ENCODE peak calls at places on chromosomes 5 and 9, in six cellular contexts. P is glutamatergic neuron, A is GM20000, N is lower lobe of right lung, D is foreskin keratinocyte, L is IMR-90. T is an unnamed sample.

GRCh38 chr5:87541033-87541432 is 128.3 kb upstream of the CCNH start:
- DNase-seq in D (peak), P (no peak), A (no peak), L (peak), N (no peak), T (no peak)

GRCh38 chr5:180830253-180831138 is 27.9 kb upstream of the MGAT1 start:
- DNase-seq in L (peak), A (peak), P (peak), N (peak), D (no peak), T (no peak)

GRCh38 chr9:86821011-86821845 is 126.1 kb downstream of the GAS1 start:
- DNase-seq in A (no peak), P (no peak), L (peak), D (no peak), N (no peak), T (no peak)

GRCh38 chr5:31638748-31639418 is at the start of gene PDZD2:
- DNase-seq in N (peak), L (peak), A (peak), D (no peak), P (peak), T (peak)

GRCh38 chr9:113708821-113709713 is 167.0 kb upstream of the ZNF618 start:
- DNase-seq in P (no peak), L (no peak), D (no peak), A (no peak), N (no peak), T (no peak)

GRCh38 chr5:167950126-167950721 is 341.2 kb upstream of the WWC1 start:
- DNase-seq in D (peak), N (no peak), L (peak), A (no peak), P (no peak), T (no peak)

GRCh38 chr5:138029944-138030343 is 2.9 kb downstream of the FAM13B start:
- DNase-seq in N (no peak), A (no peak), P (no peak), L (no peak), D (no peak), T (no peak)

GRCh38 chr5:41435276-41435675 is 75.1 kb downstream of the PLCXD3 start:
- DNase-seq in A (no peak), L (no peak), D (no peak), P (no peak), N (no peak), T (no peak)

GRCh38 chr9:447230-448025 is 232.8 kb downstream of the DOCK8 start:
- DNase-seq in P (no peak), L (peak), N (no peak), D (peak), A (peak), T (no peak)

GRCh38 chr9:26296910-26297309 is 595.7 kb downstream of the CAAP1 start:
- DNase-seq in N (no peak), D (peak), P (no peak), A (no peak), L (no peak), T (no peak)

GRCh38 chr5:39523821-39524220 is 99.0 kb upstream of the DAB2 start:
- DNase-seq in N (no peak), D (no peak), A (no peak), P (no peak), L (peak), T (no peak)

GRCh38 chr9:95250462-95251058 is 66.9 kb downstream of the FANCC start:
- DNase-seq in D (no peak), L (no peak), A (no peak), N (no peak), P (no peak), T (no peak)

GRCh38 chr5:154287136-154287535 is 96.6 kb downstream of the GALNT10 start:
- DNase-seq in D (no peak), N (peak), A (no peak), P (no peak), L (peak), T (no peak)

GRCh38 chr5:93622240-93622885 is 39.3 kb downstream of the NR2F1 start:
- DNase-seq in L (peak), D (no peak), P (no peak), A (no peak), N (no peak), T (no peak)

GRCh38 chr9:4662108-4662988 is at the start of gene PLPP6:
- DNase-seq in N (peak), L (peak), A (peak), P (peak), D (peak), T (peak)

GRCh38 chr9:88949961-88950340 is 41.3 kb upstream of the S1PR3 start:
- DNase-seq in D (no peak), L (peak), A (no peak), N (no peak), P (no peak), T (no peak)

GRCh38 chr5:177117441-177118045 is 16.0 kb upstream of the NSD1 start:
- DNase-seq in N (peak), A (no peak), D (no peak), P (no peak), L (no peak), T (no peak)

GRCh38 chr5:172603425-172603824 is 37.6 kb upstream of the NEURL1B start:
- DNase-seq in P (no peak), A (no peak), N (no peak), L (peak), D (no peak), T (peak)

GRCh38 chr9:131627846-131628820 is 82.8 kb downstream of the PRRT1B start:
- DNase-seq in L (peak), D (no peak), P (peak), N (peak), A (no peak), T (no peak)

GRCh38 chr9:126777733-126778132 is 27.1 kb upstream of the ZBTB43 start:
- DNase-seq in N (no peak), A (no peak), L (no peak), D (no peak), P (no peak), T (no peak)

GRCh38 chr9:98450486-98450885 is 195.0 kb upstream of the TBC1D2 start:
- DNase-seq in D (peak), N (no peak), A (no peak), L (peak), P (no peak), T (no peak)

GRCh38 chr9:70030156-70030555 is 13.5 kb upstream of the MAMDC2 start:
- DNase-seq in D (no peak), N (no peak), A (no peak), L (no peak), P (no peak), T (no peak)

GRCh38 chr9:124110307-124110915 is 98.8 kb downstream of the LHX2 start:
- DNase-seq in D (no peak), A (peak), L (peak), P (no peak), N (no peak), T (peak)

GRCh38 chr9:93681316-93682154 is 105.2 kb downstream of the PHF2 start:
- DNase-seq in P (no peak), N (no peak), D (no peak), L (no peak), A (no peak), T (peak)

GRCh38 chr5:17343675-17344074 is 126.2 kb downstream of the BASP1 start:
- DNase-seq in N (no peak), A (peak), D (peak), P (no peak), L (peak), T (no peak)

GRCh38 chr5:128695791-128696520 is 157.9 kb upstream of the FBN2 start:
- DNase-seq in N (no peak), L (peak), A (no peak), D (no peak), P (no peak), T (no peak)
- TF ChIP-seq CTCF in N (no peak), L (peak), A (peak), D (peak), P (peak), T (peak)

GRCh38 chr5:139473565-139473964 is 2.8 kb downstream of the SMIM33 start:
- DNase-seq in P (no peak), D (peak), L (no peak), N (no peak), A (no peak), T (no peak)
- TF ChIP-seq CTCF in P (no peak), D (peak), L (no peak), N (peak), A (no peak), T (no peak)

GRCh38 chr5:150540615-150541396 is 32.9 kb downstream of the NDST1 start:
- DNase-seq in P (no peak), N (no peak), L (peak), D (peak), A (no peak), T (no peak)

GRCh38 chr5:150540042-150540441 is 32.1 kb downstream of the NDST1 start:
- DNase-seq in P (no peak), N (no peak), D (no peak), L (no peak), A (no peak), T (no peak)

GRCh38 chr5:150535611-150536010 is 27.7 kb downstream of the NDST1 start:
- DNase-seq in P (no peak), D (no peak), N (no peak), L (no peak), A (no peak), T (no peak)

GRCh38 chr5:150539206-150539605 is 31.3 kb downstream of the NDST1 start:
- DNase-seq in L (no peak), P (no peak), N (no peak), D (no peak), A (no peak), T (no peak)

GRCh38 chr5:150538007-150538917 is 30.3 kb downstream of the NDST1 start:
- DNase-seq in N (no peak), A (no peak), D (no peak), L (peak), P (no peak), T (no peak)
- TF ChIP-seq CTCF in N (no peak), A (no peak), D (no peak), L (peak), P (no peak), T (no peak)

GRCh38 chr5:75260708-75261107 is 24.0 kb upstream of the ANKRD31 start:
- DNase-seq in P (no peak), L (no peak), N (no peak), A (no peak), D (no peak), T (no peak)

GRCh38 chr5:75262278-75262677 is 25.6 kb upstream of the ANKRD31 start:
- DNase-seq in P (no peak), N (no peak), A (no peak), L (no peak), D (no peak), T (no peak)

GRCh38 chr5:75265731-75266130 is 29.1 kb upstream of the ANKRD31 start:
- DNase-seq in A (no peak), D (no peak), N (no peak), L (peak), P (no peak), T (no peak)
- TF ChIP-seq CTCF in A (peak), D (peak), N (peak), L (peak), P (no peak), T (peak)

DNA sequence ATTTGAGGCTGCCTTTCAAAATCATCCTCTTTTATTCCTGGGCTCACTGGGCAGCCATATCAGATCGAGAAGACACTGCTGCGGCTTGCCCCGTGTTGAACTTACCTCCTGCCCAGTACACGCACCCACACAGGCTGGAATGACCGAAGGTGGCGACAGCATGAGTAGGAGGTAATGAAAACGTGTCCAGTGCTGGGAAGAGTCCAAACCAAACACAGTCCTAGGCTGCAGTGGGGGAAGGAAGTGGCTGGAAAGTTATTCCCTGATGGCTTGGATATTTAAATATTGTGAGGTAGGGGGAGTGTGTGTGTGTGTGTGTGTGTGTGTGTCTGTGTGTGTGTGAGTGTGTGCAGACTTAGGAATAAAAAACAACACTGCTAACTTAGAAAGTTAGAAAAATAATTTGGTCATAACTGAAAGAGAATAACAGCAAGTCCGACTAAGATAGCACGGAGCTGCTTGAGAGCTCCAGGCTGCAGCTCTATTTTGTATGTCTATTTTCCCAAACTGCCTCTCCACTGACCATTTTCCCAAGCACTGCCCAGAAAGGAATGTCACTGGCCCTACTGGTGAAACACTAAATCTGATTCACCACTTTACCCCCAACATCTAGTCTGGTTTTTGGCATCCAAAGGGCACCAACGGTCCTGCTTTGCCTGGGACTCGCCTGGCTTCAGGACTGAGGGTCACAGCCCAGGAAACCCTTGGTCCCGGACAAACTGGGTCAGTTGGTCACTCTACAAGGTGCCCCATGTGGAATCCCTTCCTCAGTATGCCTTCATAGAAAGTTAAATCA is 41.2 kb downstream of the ANKH start:
- DNase-seq in D (no peak), A (no peak), P (no peak), N (no peak), L (no peak), T (no peak)
- TF ChIP-seq CTCF in D (no peak), A (no peak), P (no peak), N (no peak), L (no peak), T (no peak)

GRCh38 chr5:58499231-58499630 is 8.0 kb downstream of the GAPT start:
- DNase-seq in P (no peak), N (no peak), L (no peak), D (no peak), A (no peak), T (no peak)

GRCh38 chr5:58503634-58504033 is 12.4 kb downstream of the GAPT start:
- DNase-seq in D (no peak), L (no peak), N (no peak), A (no peak), P (no peak), T (no peak)

GRCh38 chr5:58499951-58500350 is 8.7 kb downstream of the GAPT start:
- DNase-seq in P (no peak), D (no peak), A (no peak), N (no peak), L (no peak), T (no peak)

GRCh38 chr5:58505502-58505901 is 14.3 kb downstream of the GAPT start:
- DNase-seq in N (no peak), D (no peak), L (no peak), P (no peak), A (no peak), T (no peak)

GRCh38 chr5:58502032-58502431 is 10.8 kb downstream of the GAPT start:
- DNase-seq in D (no peak), P (no peak), A (no peak), L (no peak), N (no peak), T (no peak)
- TF ChIP-seq CTCF in D (no peak), P (no peak), A (no peak), L (no peak), N (no peak), T (no peak)